ENCODE peak calls at places on chromosome 22, in seven cellular contexts. X is HFFc6, F is astrocyte of the spinal cord, P is GM13976, J is neural progenitor cell, G is fibroblast of villous mesenchyme, V is sigmoid colon. M is an unnamed sample.

GRCh38 chr22:35921777-35922176 is 106.8 kb downstream of the RBFOX2 start:
- DNase-seq in F (peak), P (peak), V (peak), G (peak), X (peak), J (peak), M (peak)

GRCh38 chr22:40210814-40211213 is 33.1 kb downstream of the TNRC6B start:
- DNase-seq in F (no peak), X (no peak), J (no peak), V (no peak), G (no peak), P (peak), M (no peak)

GRCh38 chr22:35328472-35328885 is 28.8 kb downstream of the TOM1 start:
- DNase-seq in P (no peak), X (no peak), V (peak), F (no peak), G (no peak), J (no peak), M (no peak)

GRCh38 chr22:45202333-45203149 is 38.2 kb downstream of the KIAA0930 start:
- DNase-seq in J (no peak), P (no peak), V (peak), F (no peak), X (no peak), G (peak), M (no peak)

GRCh38 chr22:21734540-21735197 is 925 bp downstream of the YPEL1 start:
- DNase-seq in P (no peak), X (no peak), V (no peak), G (no peak), J (peak), F (no peak), M (peak)

GRCh38 chr22:27919943-27920755 is 1.1 kb upstream of the PITPNB start:
- DNase-seq in G (peak), J (peak), X (peak), V (peak), P (no peak), F (peak), M (no peak)

GRCh38 chr22:22013559-22014284 is 31.1 kb upstream of the TOP3B start:
- DNase-seq in G (no peak), F (no peak), V (no peak), P (no peak), X (no peak), J (no peak), M (no peak)

GRCh38 chr22:17562906-17563870 is at the start of gene SLC25A18:
- DNase-seq in F (no peak), J (peak), X (no peak), P (no peak), G (peak), V (peak), M (no peak)

GRCh38 chr22:50530857-50531545 is 1.2 kb upstream of the TYMP start:
- DNase-seq in P (peak), X (no peak), V (peak), F (peak), J (peak), G (peak), M (no peak)

GRCh38 chr22:50612715-50613221 is 12.2 kb downstream of the MAPK8IP2 start:
- DNase-seq in V (no peak), G (no peak), X (no peak), P (peak), F (no peak), J (peak), M (no peak)

GRCh38 chr22:36897611-36898010 is 15.8 kb upstream of the CSF2RB start:
- DNase-seq in J (no peak), X (no peak), G (no peak), F (no peak), V (no peak), P (no peak), M (no peak)

GRCh38 chr22:40203568-40203967 is 25.8 kb downstream of the TNRC6B start:
- DNase-seq in F (no peak), V (no peak), X (no peak), G (no peak), P (peak), J (no peak), M (peak)

GRCh38 chr22:41589260-41589600 is 410 bp downstream of the PMM1 start:
- DNase-seq in J (peak), X (no peak), F (no peak), P (peak), V (peak), G (peak), M (peak)

GRCh38 chr22:16962501-16962900 is 45.5 kb downstream of the GAB4 start:
- DNase-seq in F (no peak), X (no peak), J (no peak), G (no peak), P (no peak), V (no peak), M (no peak)

GRCh38 chr22:17754233-17754925 is 19.9 kb downstream of the BID start:
- DNase-seq in V (no peak), F (no peak), G (no peak), X (no peak), P (no peak), J (peak), M (peak)

GRCh38 chr22:41779889-41780505 is 20.5 kb upstream of the CCDC134 start:
- DNase-seq in J (no peak), G (no peak), X (no peak), P (no peak), F (no peak), V (no peak), M (no peak)

GRCh38 chr22:20566420-20567260 is 59.2 kb downstream of the MED15 start:
- DNase-seq in F (peak), V (peak), X (peak), G (peak), P (no peak), J (no peak), M (peak)

GRCh38 chr22:41772198-41772597 is 28.3 kb upstream of the CCDC134 start:
- DNase-seq in F (no peak), P (no peak), G (no peak), V (no peak), J (no peak), X (no peak), M (no peak)

GRCh38 chr22:35033635-35034296 is 32.2 kb upstream of the ISX start:
- DNase-seq in F (no peak), J (no peak), V (no peak), X (no peak), G (no peak), P (no peak), M (no peak)

GRCh38 chr22:32764330-32765116 is 37.0 kb upstream of the TIMP3 start:
- DNase-seq in J (no peak), P (no peak), G (peak), X (peak), V (peak), F (peak), M (no peak)

GRCh38 chr22:44486538-44486937 is 11.5 kb downstream of the RTL6 start:
- DNase-seq in P (no peak), F (no peak), J (no peak), X (no peak), V (no peak), G (peak), M (no peak)

GRCh38 chr22:19603767-19604166 is 79.6 kb upstream of the CLDN5 start:
- DNase-seq in F (no peak), P (no peak), X (no peak), G (no peak), J (no peak), V (no peak), M (no peak)

GRCh38 chr22:36086170-36086490 is 57.5 kb upstream of the RBFOX2 start:
- DNase-seq in X (no peak), G (no peak), F (no peak), J (no peak), P (no peak), V (peak), M (no peak)

GRCh38 chr22:47366026-47366767 is 603.7 kb downstream of the TBC1D22A start:
- DNase-seq in G (no peak), V (no peak), X (no peak), P (no peak), J (no peak), F (no peak), M (no peak)

GRCh38 chr22:31970490-31971444 is 26.4 kb downstream of the YWHAH start:
- DNase-seq in V (peak), J (peak), P (peak), G (peak), F (peak), X (peak), M (peak)

GRCh38 chr22:27668828-27669797 is 132.4 kb downstream of the MN1 start:
- DNase-seq in V (no peak), J (no peak), X (no peak), G (peak), F (peak), P (no peak), M (no peak)

DNA sequence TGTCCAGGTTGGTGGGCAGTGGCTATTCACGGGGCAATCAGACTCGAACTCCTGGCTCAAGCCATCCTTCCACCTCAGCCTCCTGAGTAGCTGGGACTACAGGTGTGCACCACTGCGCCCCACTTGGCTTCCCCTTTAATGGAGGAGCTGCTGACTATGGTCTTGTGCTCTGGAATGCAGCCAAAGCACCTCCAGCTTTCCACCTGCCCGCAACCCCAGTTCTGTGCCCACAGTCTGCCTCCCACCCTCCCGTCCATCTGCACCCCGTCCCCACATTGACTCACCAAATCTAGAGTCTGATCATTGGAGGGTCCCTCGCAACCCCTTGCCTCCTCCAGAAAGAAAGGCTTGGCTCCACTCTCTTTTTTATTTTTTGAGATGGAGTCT is 41.0 kb downstream of the KCNJ4 start:
- DNase-seq in P (no peak), F (no peak), X (no peak), J (no peak), G (no peak), V (peak), M (no peak)
- TF ChIP-seq CTCF in P (no peak), F (no peak), X (no peak), J (no peak), G (no peak), V (no peak), M (no peak)

DNA sequence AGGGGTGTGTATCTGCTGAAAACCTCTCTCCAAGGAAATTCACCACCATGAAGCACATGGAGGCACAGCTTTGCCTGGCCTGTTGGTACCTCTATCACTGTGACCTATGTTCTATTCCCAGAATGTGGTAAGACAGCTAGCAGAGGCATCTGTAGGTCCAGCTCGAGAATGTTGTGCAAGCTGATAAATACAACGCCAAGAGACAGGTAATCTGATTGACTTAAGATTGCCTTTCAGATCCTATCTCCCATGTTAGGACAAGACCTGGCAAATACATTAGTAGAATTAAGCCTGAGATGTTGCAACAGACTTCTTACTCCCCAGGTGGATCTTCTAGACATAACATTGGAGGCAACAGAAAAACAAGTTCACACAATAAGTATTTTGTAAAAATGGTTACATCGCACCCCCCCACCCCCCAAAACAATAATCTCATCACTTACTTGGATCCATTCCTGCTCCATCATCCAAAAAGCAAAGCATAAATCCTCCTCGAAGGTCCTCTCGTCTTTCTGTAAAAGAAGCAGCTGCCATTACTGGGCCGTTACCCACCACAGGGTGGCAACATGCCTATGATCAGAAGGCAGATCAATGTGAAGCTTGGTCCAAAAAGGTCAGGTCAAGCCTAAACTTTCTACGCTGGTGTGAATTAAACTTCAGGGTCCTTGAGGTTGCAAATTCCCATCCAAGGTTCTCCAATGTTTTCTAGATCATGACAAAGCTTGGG is 18.5 kb downstream of the MORC2 start:
- DNase-seq in P (no peak), F (no peak), G (no peak), J (no peak), V (no peak), X (no peak), M (no peak)
- TF ChIP-seq CTCF in P (no peak), F (no peak), G (no peak), J (no peak), V (no peak), X (peak), M (peak)

DNA sequence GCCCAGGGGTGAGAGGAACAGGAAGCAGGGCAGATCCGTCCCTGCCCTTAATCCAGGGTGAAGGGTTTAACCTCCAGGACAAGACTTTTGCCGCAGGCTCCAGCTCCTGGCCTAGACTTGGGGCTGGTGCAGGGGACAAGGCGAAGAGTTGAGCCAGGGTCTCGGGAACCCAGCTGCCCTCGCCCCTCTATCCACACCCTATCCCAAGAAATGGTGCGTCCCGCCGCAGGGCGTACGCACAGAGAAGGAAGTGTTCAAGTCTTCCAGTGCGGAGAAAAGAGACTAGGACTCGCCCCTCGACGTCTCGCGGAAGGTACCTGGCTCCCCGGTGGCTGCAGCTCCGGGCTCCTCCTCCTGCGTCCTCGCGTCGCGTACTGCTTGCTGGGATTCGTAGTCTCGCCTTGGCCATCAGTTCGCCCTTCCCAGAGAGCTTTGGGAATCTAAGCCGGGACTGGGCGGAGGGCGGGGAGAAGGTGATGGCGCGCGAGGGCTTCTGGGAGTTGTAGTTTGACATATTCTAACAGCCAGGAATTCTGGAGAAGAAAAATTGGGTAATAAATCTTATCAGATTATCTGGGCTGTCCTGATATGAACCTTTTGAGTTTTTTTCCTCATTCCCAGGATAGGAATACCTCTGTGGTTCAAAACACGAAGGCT is at the start of gene ZMAT5:
- DNase-seq in J (peak), V (peak), X (peak), P (peak), F (peak), G (peak), M (peak)
- TF ChIP-seq CTCF in J (no peak), V (no peak), X (no peak), P (no peak), F (no peak), G (no peak), M (no peak)

DNA sequence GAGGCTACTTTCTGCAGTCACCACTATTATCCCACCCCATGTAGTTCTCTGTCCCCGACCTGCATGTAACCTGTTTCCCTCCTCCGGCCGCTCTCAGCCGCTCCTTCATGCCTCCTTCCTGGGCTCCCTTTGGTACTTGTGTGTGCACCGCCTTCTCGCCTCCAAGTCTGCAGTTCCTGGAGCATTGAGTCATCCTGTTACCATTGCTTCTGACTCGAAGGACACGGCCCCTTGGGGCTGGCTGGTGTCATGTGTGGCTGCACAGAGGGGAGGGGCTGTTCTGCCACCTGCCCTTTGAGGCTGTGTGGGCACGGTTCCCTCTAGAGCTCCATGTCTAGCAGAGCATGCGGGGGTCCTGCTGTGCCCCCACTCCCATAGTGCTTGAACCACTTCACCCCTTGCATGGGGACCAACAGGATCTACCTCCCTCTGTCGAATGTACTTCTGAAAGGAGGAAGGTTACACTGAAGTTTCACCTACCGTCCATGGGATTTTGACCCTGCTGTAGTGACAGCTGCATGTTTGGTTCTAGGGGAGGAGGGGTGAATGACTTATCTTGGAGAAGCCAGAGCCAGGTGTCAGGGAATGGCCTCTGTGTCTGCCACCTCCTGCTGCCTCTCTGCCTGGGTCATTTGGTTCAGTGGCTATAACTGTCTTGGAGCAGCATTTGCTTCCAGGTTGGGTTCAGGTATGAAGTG is 39.6 kb downstream of the BCR start:
- DNase-seq in G (peak), J (no peak), P (peak), X (peak), F (peak), V (no peak), M (peak)
- TF ChIP-seq CTCF in G (no peak), J (no peak), P (no peak), X (no peak), F (no peak), V (no peak), M (peak)

GRCh38 chr22:24768537-24769374 is 5.8 kb downstream of the PIWIL3 start:
- DNase-seq in F (peak), X (peak), P (peak), V (peak), J (peak), G (peak), M (peak)

GRCh38 chr22:24776525-24776924 is 2.0 kb upstream of the PIWIL3 start:
- DNase-seq in F (no peak), X (no peak), G (no peak), J (no peak), P (no peak), V (no peak), M (no peak)

GRCh38 chr22:24775769-24776492 is 1.4 kb upstream of the PIWIL3 start:
- DNase-seq in X (no peak), P (no peak), J (no peak), V (no peak), G (peak), F (no peak), M (no peak)

DNA sequence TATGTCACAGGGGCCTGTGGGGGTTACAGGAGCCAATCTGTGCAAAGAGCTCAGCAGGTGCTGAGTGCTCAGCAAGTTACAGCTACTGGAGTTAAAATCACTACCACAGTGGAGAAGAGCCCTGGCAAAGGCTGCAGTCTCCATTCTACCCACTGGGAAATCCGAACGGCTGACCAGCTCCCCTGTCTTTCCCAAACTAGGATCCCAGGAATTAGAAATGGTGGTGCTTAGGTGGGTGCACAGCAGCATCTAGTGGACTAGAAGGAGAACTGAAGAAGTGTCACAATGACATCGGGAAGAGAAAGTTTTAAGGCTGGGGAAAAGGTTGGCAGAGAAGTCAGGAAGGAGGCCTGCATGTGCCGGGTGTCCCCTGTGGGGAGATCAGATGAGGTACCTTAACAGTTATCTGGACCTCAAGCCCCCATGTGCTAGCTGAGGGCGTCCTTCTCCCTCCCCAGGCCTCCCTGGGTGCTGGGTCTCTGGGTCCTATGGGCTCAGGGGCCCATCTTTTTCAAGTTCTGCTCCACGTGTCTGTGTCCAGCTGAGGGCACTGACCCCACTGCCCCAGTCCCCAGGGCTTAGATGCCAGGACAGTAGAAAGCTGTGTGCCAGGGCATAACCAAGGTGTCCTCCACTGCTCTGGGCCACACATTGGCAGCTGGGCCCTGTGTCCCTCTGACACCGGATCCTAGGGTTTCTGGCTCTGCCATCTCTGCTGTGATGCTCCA is 1.9 kb downstream of the PIWIL3 start:
- DNase-seq in P (no peak), G (peak), J (peak), X (peak), V (no peak), F (peak), M (no peak)
- TF ChIP-seq CTCF in P (no peak), G (peak), J (peak), X (peak), V (no peak), F (peak), M (peak)